ENCODE peak calls at places on chromosome 3, in six cellular contexts. U is mammary epithelial cell, J is dorsolateral prefrontal cortex, P is brain microvascular endothelial cell, W is A549, Y is thoracic aorta. M is an unnamed sample.

GRCh38 chr3:47266709-47267489 is 15.7 kb downstream of the KIF9 start:
- DNase-seq in U (peak; percentile 93), J (peak; percentile 61), P (peak; percentile 94), Y (peak; percentile 61), W (no peak), M (peak; percentile 84)

GRCh38 chr3:11544413-11545181 is 99.1 kb downstream of the VGLL4 start:
- DNase-seq in P (no peak), Y (no peak), U (no peak), W (no peak), J (no peak), M (peak; percentile 70)

GRCh38 chr3:107910713-107911259 is 180.0 kb downstream of the CD47 start:
- DNase-seq in U (no peak), W (no peak), J (no peak), Y (no peak), P (no peak), M (no peak)

GRCh38 chr3:135989247-135989646 is 23.7 kb downstream of the PPP2R3A start:
- DNase-seq in P (no peak), W (no peak), Y (no peak), J (no peak), U (no peak), M (no peak)

GRCh38 chr3:98333989-98334606 is 19.6 kb upstream of the OR5K4 start:
- DNase-seq in W (no peak), Y (no peak), U (peak; percentile 12), J (no peak), P (no peak), M (no peak)

GRCh38 chr3:187750513-187751123 is 5.3 kb upstream of the BCL6 start:
- DNase-seq in W (no peak), Y (no peak), U (no peak), J (no peak), P (no peak), M (no peak)

GRCh38 chr3:46381662-46382061 is 10.9 kb downstream of the CCR5 start:
- DNase-seq in U (no peak), W (no peak), J (no peak), Y (no peak), P (no peak), M (no peak)

GRCh38 chr3:16807441-16807840 is 77.3 kb upstream of the PLCL2 start:
- DNase-seq in W (no peak), Y (no peak), P (peak; percentile 5), J (no peak), U (no peak), M (no peak)

GRCh38 chr3:128253150-128253549 is 99.9 kb downstream of the EEFSEC start:
- DNase-seq in Y (no peak), W (no peak), U (no peak), J (no peak), P (no peak), M (no peak)

GRCh38 chr3:24680214-24680967 is 185.7 kb upstream of the THRB start:
- DNase-seq in U (peak; percentile 25), P (peak; percentile 51), W (peak; percentile 53), J (no peak), Y (no peak), M (peak; percentile 56)

GRCh38 chr3:15521573-15521965 is at the start of gene COLQ:
- DNase-seq in Y (no peak), U (no peak), W (no peak), J (no peak), P (no peak), M (no peak)
- H3K4me3 ChIP-seq in Y (peak within 1 kb of the TSS; percentile 68), U (no peak within 1 kb of the TSS), W (no peak within 1 kb of the TSS), J (no peak within 1 kb of the TSS), P (no peak within 1 kb of the TSS), M (peak within 1 kb of the TSS; percentile 45)

DNA sequence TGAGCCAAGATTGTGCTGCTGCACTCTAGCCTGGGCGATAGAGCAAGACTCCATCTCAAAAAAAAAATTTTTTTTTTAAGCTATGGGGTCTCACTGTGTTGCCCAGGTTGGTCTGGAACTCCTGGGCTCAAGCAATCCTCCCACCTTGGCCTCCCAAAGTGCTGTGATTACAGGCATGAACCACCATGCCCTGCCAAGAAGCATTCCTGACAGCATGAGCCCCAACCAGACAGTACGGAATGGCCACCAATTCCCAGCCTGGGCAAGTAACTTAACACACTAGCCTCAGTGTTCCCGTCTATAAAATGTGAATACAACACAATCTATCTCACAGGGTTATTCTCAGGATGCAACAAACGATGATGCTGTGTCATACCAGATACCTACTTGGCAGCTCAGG is 2.1 kb downstream of the TKT start:
- DNase-seq in J (no peak), U (no peak), W (no peak), P (no peak), Y (no peak), M (no peak)
- H3K4me3 ChIP-seq in J (peak overlapping the region; percentile 94), U (peak overlapping the region; percentile 94), W (peak overlapping the region; percentile 100), P (peak overlapping the region; percentile 95), Y (peak overlapping the region; percentile 79), M (peak overlapping the region; percentile 68)

GRCh38 chr3:149552700-149553099 is 78.2 kb downstream of the TM4SF4 start:
- DNase-seq in W (no peak), Y (no peak), J (no peak), P (no peak), U (no peak), M (no peak)

GRCh38 chr3:149555941-149556340 is 81.4 kb downstream of the TM4SF4 start:
- DNase-seq in Y (no peak), U (no peak), P (peak; percentile 41), J (no peak), W (no peak), M (no peak)

GRCh38 chr3:149551500-149551899 is 77.0 kb downstream of the TM4SF4 start:
- DNase-seq in J (no peak), W (no peak), P (no peak), U (peak; percentile 47), Y (no peak), M (no peak)

GRCh38 chr3:149553781-149554451 is 79.4 kb downstream of the TM4SF4 start:
- DNase-seq in U (peak; percentile 71), W (no peak), J (no peak), Y (no peak), P (no peak), M (peak; percentile 47)

DNA sequence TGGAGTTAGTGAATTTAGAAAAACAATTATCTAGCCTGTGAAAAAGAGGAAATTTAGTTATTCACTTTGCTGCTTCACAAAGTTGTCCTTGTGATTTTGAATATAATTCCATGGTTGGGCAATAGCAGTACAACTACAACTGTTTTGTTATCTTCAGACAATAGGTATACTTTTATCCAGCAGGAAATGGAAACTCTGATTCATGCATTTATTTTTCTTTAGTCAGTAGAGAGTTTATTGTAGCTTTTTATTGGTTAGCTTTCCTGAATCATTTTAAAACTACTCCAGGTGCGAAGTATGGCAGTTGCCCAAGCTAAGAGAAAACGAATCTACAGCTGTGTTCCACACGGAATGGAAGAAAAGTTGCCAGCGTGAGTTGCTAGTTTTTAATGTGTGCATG is 80.3 kb downstream of the TM4SF4 start:
- DNase-seq in J (no peak), P (no peak), U (peak; percentile 94), Y (no peak), W (no peak), M (no peak)
- H3K4me3 ChIP-seq in J (no peak overlapping the region), P (no peak overlapping the region), U (no peak overlapping the region), Y (no peak overlapping the region), W (no peak overlapping the region), M (no peak overlapping the region)

DNA sequence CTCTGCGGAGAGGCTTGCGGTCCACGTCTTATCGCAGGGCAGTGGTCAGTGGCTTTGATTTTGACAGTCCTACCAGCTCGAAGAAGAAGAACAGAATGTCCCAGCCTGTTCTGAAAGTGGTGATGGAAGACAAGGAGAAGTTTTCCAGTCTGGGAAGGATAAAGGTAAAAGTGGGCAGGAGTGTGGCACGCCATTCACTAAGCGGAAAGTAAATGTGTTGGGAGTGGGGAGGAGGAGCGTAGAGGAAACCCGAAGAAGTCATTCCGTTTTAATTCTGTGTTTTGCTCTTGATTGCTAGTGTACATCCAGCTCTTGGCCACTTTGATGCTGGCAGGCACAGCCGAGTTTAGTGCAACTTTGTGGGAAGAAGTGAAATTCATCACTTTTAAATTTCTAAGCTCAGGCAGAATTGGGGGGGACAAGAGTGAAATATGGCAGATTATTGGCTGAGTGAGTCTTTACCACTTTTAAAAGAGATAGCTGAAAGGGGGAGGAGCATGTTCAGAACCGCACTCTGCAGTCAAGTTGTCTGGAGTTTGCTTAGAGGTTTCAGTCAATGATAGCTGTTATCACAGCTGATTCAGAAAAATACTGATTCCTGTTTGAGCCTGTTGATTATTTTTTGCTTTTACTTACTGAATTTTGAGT is 1.8 kb downstream of the ARHGEF26 start:
- DNase-seq in Y (no peak), J (no peak), P (peak; percentile 34), W (no peak), U (no peak), M (no peak)
- H3K4me3 ChIP-seq in Y (peak overlapping the region; percentile 89), J (peak overlapping the region; percentile 72), P (peak overlapping the region; percentile 80), W (peak overlapping the region; percentile 77), U (peak overlapping the region; percentile 85), M (peak overlapping the region; percentile 69)

DNA sequence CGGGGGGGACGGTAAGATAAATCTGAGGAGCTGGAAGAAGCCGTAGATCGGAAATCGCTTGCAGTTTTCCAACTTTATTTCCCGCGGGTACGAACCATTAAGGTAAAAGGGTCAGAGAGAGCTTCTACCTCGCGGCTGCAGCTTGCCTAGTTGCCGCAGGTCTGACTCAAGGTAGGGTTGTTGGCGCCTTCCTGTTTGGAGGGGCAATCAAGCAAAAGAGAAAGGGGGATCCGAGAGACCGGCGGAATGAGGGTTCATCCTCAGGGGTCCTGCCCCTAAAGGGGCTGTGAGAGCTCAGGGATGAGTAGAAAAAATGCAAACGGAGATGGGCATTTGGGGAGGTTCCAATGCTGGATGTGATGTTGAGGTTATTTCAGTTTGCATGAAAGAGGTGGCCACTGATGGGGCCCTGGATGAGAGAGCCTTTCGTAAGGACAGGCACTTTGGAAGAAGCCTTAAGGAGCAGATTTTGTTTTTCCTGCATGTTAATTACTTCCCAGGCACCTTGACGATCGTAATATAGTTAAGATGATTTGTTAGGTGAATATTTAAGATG is 265.4 kb downstream of the CGGBP1 start:
- DNase-seq in Y (no peak), J (no peak), W (no peak), P (no peak), U (no peak), M (no peak)
- H3K4me3 ChIP-seq in Y (peak overlapping the region; percentile 66), J (peak overlapping the region; percentile 66), W (peak overlapping the region; percentile 59), P (peak overlapping the region; percentile 65), U (no peak overlapping the region), M (peak overlapping the region; percentile 40)

DNA sequence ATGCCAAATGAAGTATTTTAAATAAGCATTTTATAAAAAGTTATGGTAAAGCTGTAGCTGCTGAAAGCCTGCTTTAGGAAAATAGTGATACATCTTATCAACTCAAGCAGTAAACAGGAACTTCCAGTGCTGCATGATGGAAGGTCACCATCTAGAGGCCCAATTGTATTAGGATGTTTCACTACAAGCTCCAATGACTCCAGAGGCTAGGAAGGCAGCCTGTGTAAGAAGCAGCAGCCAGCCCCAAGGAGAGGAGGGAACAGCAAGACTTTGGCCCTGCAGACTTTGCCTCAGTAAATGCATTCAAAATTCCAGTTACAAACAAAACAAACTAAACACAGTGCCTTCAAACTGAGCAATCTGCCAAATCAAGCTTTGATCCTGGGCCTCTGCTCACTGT is 32.1 kb downstream of the ILDR1 start:
- DNase-seq in Y (no peak), J (no peak), W (no peak), P (no peak), U (no peak), M (no peak)
- H3K4me3 ChIP-seq in Y (no peak overlapping the region), J (no peak overlapping the region), W (no peak overlapping the region), P (no peak overlapping the region), U (no peak overlapping the region), M (no peak overlapping the region)